ENCODE peak calls at places on chromosomes 2 and 18, in seven cellular contexts. One of them, this sample, is unnamed.

GRCh38 chr2:108586631-108587030 is 52.4 kb downstream of the LIMS1 start:
- DNase-seq in PC-3: no peak
- DNase-seq in astrocyte of the spinal cord: no peak
- DNase-seq in GM23338: no peak
- DNase-seq in NCI-H2029 treated with DMSO at 0.1 percent for 48 hours: no peak
- DNase-seq in epithelial cell of esophagus: no peak
- DNase-seq in GM04504: no peak
- DNase-seq in this sample: no peak

GRCh38 chr2:126739093-126739492 is 83.1 kb downstream of the GYPC start:
- DNase-seq in GM23338: no peak
- DNase-seq in NCI-H2029 treated with DMSO at 0.1 percent for 48 hours: no peak
- DNase-seq in astrocyte of the spinal cord: no peak
- DNase-seq in PC-3: no peak
- DNase-seq in GM04504: no peak
- DNase-seq in epithelial cell of esophagus: no peak
- DNase-seq in this sample: no peak

GRCh38 chr2:45930396-45930792 is 278.9 kb downstream of the PRKCE start:
- DNase-seq in astrocyte of the spinal cord: peak; percentile 16
- DNase-seq in epithelial cell of esophagus: peak; percentile 22
- DNase-seq in PC-3: peak; percentile 22
- DNase-seq in NCI-H2029 treated with DMSO at 0.1 percent for 48 hours: no peak
- DNase-seq in GM04504: no peak
- DNase-seq in GM23338: no peak
- DNase-seq in this sample: no peak

GRCh38 chr2:64143154-64144056 is 815 bp downstream of the PELI1 start:
- DNase-seq in GM04504: no peak
- DNase-seq in epithelial cell of esophagus: peak; percentile 45
- DNase-seq in astrocyte of the spinal cord: peak; percentile 58
- DNase-seq in NCI-H2029 treated with DMSO at 0.1 percent for 48 hours: no peak
- DNase-seq in PC-3: peak; percentile 41
- DNase-seq in GM23338: peak; percentile 75
- DNase-seq in this sample: peak; percentile 78

GRCh38 chr2:226603606-226604005 is 196.0 kb downstream of the IRS1 start:
- DNase-seq in astrocyte of the spinal cord: no peak
- DNase-seq in GM04504: no peak
- DNase-seq in PC-3: no peak
- DNase-seq in epithelial cell of esophagus: no peak
- DNase-seq in NCI-H2029 treated with DMSO at 0.1 percent for 48 hours: no peak
- DNase-seq in GM23338: no peak
- DNase-seq in this sample: no peak

GRCh38 chr18:25169701-25170100 is 182.3 kb downstream of the ZNF521 start:
- DNase-seq in epithelial cell of esophagus: no peak
- DNase-seq in GM04504: no peak
- DNase-seq in GM23338: no peak
- DNase-seq in NCI-H2029 treated with DMSO at 0.1 percent for 48 hours: no peak
- DNase-seq in astrocyte of the spinal cord: no peak
- DNase-seq in PC-3: no peak
- DNase-seq in this sample: no peak

GRCh38 chr2:224405841-224406370 is 4.0 kb upstream of the FAM124B start:
- DNase-seq in GM04504: no peak
- DNase-seq in NCI-H2029 treated with DMSO at 0.1 percent for 48 hours: no peak
- DNase-seq in GM23338: no peak
- DNase-seq in epithelial cell of esophagus: peak; percentile 15
- DNase-seq in astrocyte of the spinal cord: no peak
- DNase-seq in PC-3: no peak
- DNase-seq in this sample: no peak

GRCh38 chr2:85239102-85239501 is 88.7 kb downstream of the TGOLN2 start:
- DNase-seq in epithelial cell of esophagus: no peak
- DNase-seq in NCI-H2029 treated with DMSO at 0.1 percent for 48 hours: no peak
- DNase-seq in GM23338: no peak
- DNase-seq in PC-3: no peak
- DNase-seq in astrocyte of the spinal cord: no peak
- DNase-seq in GM04504: no peak
- DNase-seq in this sample: no peak

GRCh38 chr2:120302301-120302700 is 43.6 kb upstream of the INHBB start:
- DNase-seq in PC-3: no peak
- DNase-seq in GM04504: no peak
- DNase-seq in NCI-H2029 treated with DMSO at 0.1 percent for 48 hours: no peak
- DNase-seq in GM23338: no peak
- DNase-seq in epithelial cell of esophagus: no peak
- DNase-seq in astrocyte of the spinal cord: no peak
- DNase-seq in this sample: no peak

GRCh38 chr18:61580061-61580460 is 246.8 kb downstream of the CDH20 start:
- DNase-seq in astrocyte of the spinal cord: no peak
- DNase-seq in NCI-H2029 treated with DMSO at 0.1 percent for 48 hours: no peak
- DNase-seq in GM23338: no peak
- DNase-seq in PC-3: no peak
- DNase-seq in epithelial cell of esophagus: no peak
- DNase-seq in GM04504: no peak
- DNase-seq in this sample: no peak

GRCh38 chr2:37085731-37086147 is 1.4 kb downstream of the GPATCH11 start:
- DNase-seq in epithelial cell of esophagus: peak; percentile 55
- DNase-seq in GM04504: peak; percentile 11
- DNase-seq in GM23338: no peak
- DNase-seq in astrocyte of the spinal cord: peak; percentile 66
- DNase-seq in PC-3: peak; percentile 73
- DNase-seq in NCI-H2029 treated with DMSO at 0.1 percent for 48 hours: no peak
- DNase-seq in this sample: no peak

GRCh38 chr2:71801969-71802368 is 345.7 kb downstream of the CYP26B1 start:
- DNase-seq in GM04504: no peak
- DNase-seq in PC-3: peak; percentile 70
- DNase-seq in NCI-H2029 treated with DMSO at 0.1 percent for 48 hours: no peak
- DNase-seq in astrocyte of the spinal cord: peak; percentile 19
- DNase-seq in epithelial cell of esophagus: peak; percentile 58
- DNase-seq in GM23338: peak; percentile 87
- DNase-seq in this sample: no peak

GRCh38 chr2:238820909-238821308 is 27.0 kb upstream of the TWIST2 start:
- DNase-seq in PC-3: peak; percentile 2
- DNase-seq in NCI-H2029 treated with DMSO at 0.1 percent for 48 hours: no peak
- DNase-seq in epithelial cell of esophagus: no peak
- DNase-seq in GM04504: peak; percentile 50
- DNase-seq in astrocyte of the spinal cord: no peak
- DNase-seq in GM23338: no peak
- DNase-seq in this sample: no peak

GRCh38 chr18:26438980-26439379 is 109.4 kb downstream of the KCTD1 start:
- DNase-seq in PC-3: no peak
- DNase-seq in NCI-H2029 treated with DMSO at 0.1 percent for 48 hours: no peak
- DNase-seq in GM23338: no peak
- DNase-seq in astrocyte of the spinal cord: no peak
- DNase-seq in GM04504: no peak
- DNase-seq in epithelial cell of esophagus: no peak
- DNase-seq in this sample: peak; percentile 89

GRCh38 chr2:41414486-41415230 is 633.2 kb upstream of the PKDCC start:
- DNase-seq in NCI-H2029 treated with DMSO at 0.1 percent for 48 hours: no peak
- DNase-seq in PC-3: peak; percentile 81
- DNase-seq in epithelial cell of esophagus: peak; percentile 63
- DNase-seq in GM23338: peak; percentile 88
- DNase-seq in astrocyte of the spinal cord: peak; percentile 29
- DNase-seq in GM04504: no peak
- DNase-seq in this sample: peak; percentile 24

GRCh38 chr2:15169326-15170038 is 391.7 kb downstream of the NBAS start:
- DNase-seq in epithelial cell of esophagus: peak; percentile 93
- DNase-seq in astrocyte of the spinal cord: peak; percentile 91
- DNase-seq in GM04504: peak; percentile 80
- DNase-seq in NCI-H2029 treated with DMSO at 0.1 percent for 48 hours: no peak
- DNase-seq in GM23338: no peak
- DNase-seq in PC-3: peak; percentile 87
- DNase-seq in this sample: no peak

GRCh38 chr2:55431982-55432627 is 12.4 kb upstream of the CCDC88A start:
- DNase-seq in GM23338: peak; percentile 57
- DNase-seq in epithelial cell of esophagus: peak; percentile 46
- DNase-seq in NCI-H2029 treated with DMSO at 0.1 percent for 48 hours: no peak
- DNase-seq in astrocyte of the spinal cord: peak; percentile 52
- DNase-seq in GM04504: no peak
- DNase-seq in PC-3: peak; percentile 61
- DNase-seq in this sample: no peak

GRCh38 chr2:242031481-242032019 is 162.0 kb downstream of the RTP5 start:
- DNase-seq in epithelial cell of esophagus: peak; percentile 17
- DNase-seq in NCI-H2029 treated with DMSO at 0.1 percent for 48 hours: no peak
- DNase-seq in PC-3: peak; percentile 44
- DNase-seq in GM04504: peak; percentile 86
- DNase-seq in GM23338: no peak
- DNase-seq in astrocyte of the spinal cord: peak; percentile 85
- DNase-seq in this sample: no peak

GRCh38 chr2:156486175-156486574 is 50.0 kb downstream of the GPD2 start:
- DNase-seq in NCI-H2029 treated with DMSO at 0.1 percent for 48 hours: no peak
- DNase-seq in PC-3: peak; percentile 62
- DNase-seq in GM23338: no peak
- DNase-seq in epithelial cell of esophagus: peak; percentile 69
- DNase-seq in GM04504: no peak
- DNase-seq in astrocyte of the spinal cord: peak; percentile 43
- DNase-seq in this sample: no peak

GRCh38 chr2:238765590-238765989 is 82.3 kb upstream of the TWIST2 start:
- DNase-seq in GM04504: no peak
- DNase-seq in epithelial cell of esophagus: no peak
- DNase-seq in GM23338: no peak
- DNase-seq in astrocyte of the spinal cord: no peak
- DNase-seq in NCI-H2029 treated with DMSO at 0.1 percent for 48 hours: no peak
- DNase-seq in PC-3: no peak
- DNase-seq in this sample: no peak

GRCh38 chr2:238997684-238998083 is 149.8 kb downstream of the TWIST2 start:
- DNase-seq in GM04504: no peak
- DNase-seq in epithelial cell of esophagus: no peak
- DNase-seq in astrocyte of the spinal cord: no peak
- DNase-seq in GM23338: no peak
- DNase-seq in NCI-H2029 treated with DMSO at 0.1 percent for 48 hours: no peak
- DNase-seq in PC-3: no peak
- DNase-seq in this sample: no peak

GRCh38 chr2:100599566-100599965 is 36.8 kb downstream of the PDCL3 start:
- DNase-seq in GM04504: no peak
- DNase-seq in NCI-H2029 treated with DMSO at 0.1 percent for 48 hours: no peak
- DNase-seq in epithelial cell of esophagus: no peak
- DNase-seq in PC-3: no peak
- DNase-seq in GM23338: no peak
- DNase-seq in astrocyte of the spinal cord: no peak
- DNase-seq in this sample: no peak

GRCh38 chr2:48607307-48608014 is 10.2 kb upstream of the GTF2A1L start:
- DNase-seq in NCI-H2029 treated with DMSO at 0.1 percent for 48 hours: peak; percentile 22
- DNase-seq in PC-3: peak; percentile 66
- DNase-seq in epithelial cell of esophagus: peak; percentile 84
- DNase-seq in astrocyte of the spinal cord: peak; percentile 19
- DNase-seq in GM23338: no peak
- DNase-seq in GM04504: no peak
- DNase-seq in this sample: no peak

GRCh38 chr2:24771099-24771498 is 22.1 kb downstream of the PTRHD1 start:
- DNase-seq in epithelial cell of esophagus: no peak
- DNase-seq in PC-3: no peak
- DNase-seq in astrocyte of the spinal cord: no peak
- DNase-seq in NCI-H2029 treated with DMSO at 0.1 percent for 48 hours: no peak
- DNase-seq in GM23338: no peak
- DNase-seq in GM04504: no peak
- DNase-seq in this sample: no peak

GRCh38 chr2:188199716-188200128 is 92.0 kb upstream of the GULP1 start:
- DNase-seq in GM04504: peak; percentile 28
- DNase-seq in PC-3: peak; percentile 83
- DNase-seq in astrocyte of the spinal cord: peak; percentile 88
- DNase-seq in epithelial cell of esophagus: peak; percentile 71
- DNase-seq in GM23338: no peak
- DNase-seq in NCI-H2029 treated with DMSO at 0.1 percent for 48 hours: no peak
- DNase-seq in this sample: no peak

GRCh38 chr18:23198217-23198845 is 63.0 kb downstream of the CABLES1 start:
- DNase-seq in GM04504: no peak
- DNase-seq in astrocyte of the spinal cord: no peak
- DNase-seq in NCI-H2029 treated with DMSO at 0.1 percent for 48 hours: no peak
- DNase-seq in GM23338: no peak
- DNase-seq in PC-3: no peak
- DNase-seq in epithelial cell of esophagus: no peak
- DNase-seq in this sample: no peak

GRCh38 chr18:9017170-9017899 is 85.2 kb upstream of the NDUFV2 start:
- DNase-seq in epithelial cell of esophagus: peak; percentile 96
- DNase-seq in GM04504: peak; percentile 86
- DNase-seq in GM23338: peak; percentile 79
- DNase-seq in astrocyte of the spinal cord: peak; percentile 97
- DNase-seq in NCI-H2029 treated with DMSO at 0.1 percent for 48 hours: no peak
- DNase-seq in PC-3: peak; percentile 97
- DNase-seq in this sample: no peak

GRCh38 chr2:23322813-23323212 is 62.2 kb upstream of the KLHL29 start:
- DNase-seq in epithelial cell of esophagus: no peak
- DNase-seq in NCI-H2029 treated with DMSO at 0.1 percent for 48 hours: no peak
- DNase-seq in GM23338: no peak
- DNase-seq in GM04504: no peak
- DNase-seq in astrocyte of the spinal cord: no peak
- DNase-seq in PC-3: no peak
- DNase-seq in this sample: no peak

GRCh38 chr2:69644506-69644979 is 1.0 kb upstream of the AAK1 start:
- DNase-seq in PC-3: no peak
- DNase-seq in astrocyte of the spinal cord: peak; percentile 13
- DNase-seq in GM04504: no peak
- DNase-seq in epithelial cell of esophagus: no peak
- DNase-seq in NCI-H2029 treated with DMSO at 0.1 percent for 48 hours: no peak
- DNase-seq in GM23338: no peak
- DNase-seq in this sample: no peak

GRCh38 chr2:127154985-127155650 is 48.2 kb upstream of the BIN1 start:
- DNase-seq in PC-3: no peak
- DNase-seq in astrocyte of the spinal cord: peak; percentile 63
- DNase-seq in epithelial cell of esophagus: no peak
- DNase-seq in GM04504: peak; percentile 71
- DNase-seq in NCI-H2029 treated with DMSO at 0.1 percent for 48 hours: no peak
- DNase-seq in GM23338: no peak
- DNase-seq in this sample: no peak